ENCODE peak calls at places on chromosomes 13 and 19, in ten cellular contexts. One of them, this sample, is unnamed.
A peak's percentile ranks its signal among the peaks of the same experiment; 100 is the strongest.

GRCh38 chr13:110913911-110914292 is 967 bp downstream of the ANKRD10 start:
- DNase-seq in thoracic aorta: no peak
- DNase-seq in brain microvascular endothelial cell: no peak
- DNase-seq in tibial artery: no peak
- DNase-seq in WERI-Rb-1: no peak
- DNase-seq in Peyer's patch: no peak
- DNase-seq in colonic mucosa: no peak
- DNase-seq in prostate gland: peak; percentile 29
- DNase-seq in CD8-positive, alpha-beta T cell: no peak
- DNase-seq in cardiac muscle cell: no peak
- DNase-seq in this sample: no peak

GRCh38 chr19:56144816-56145215 is 3.7 kb downstream of the ZNF444 start:
- DNase-seq in WERI-Rb-1: no peak
- DNase-seq in Peyer's patch: no peak
- DNase-seq in brain microvascular endothelial cell: no peak
- DNase-seq in colonic mucosa: no peak
- DNase-seq in cardiac muscle cell: no peak
- DNase-seq in prostate gland: no peak
- DNase-seq in CD8-positive, alpha-beta T cell: no peak
- DNase-seq in thoracic aorta: no peak
- DNase-seq in tibial artery: no peak
- DNase-seq in this sample: no peak

GRCh38 chr13:57409656-57410055 is 221.9 kb upstream of the PCDH17 start:
- DNase-seq in tibial artery: no peak
- DNase-seq in colonic mucosa: no peak
- DNase-seq in WERI-Rb-1: no peak
- DNase-seq in CD8-positive, alpha-beta T cell: no peak
- DNase-seq in brain microvascular endothelial cell: no peak
- DNase-seq in Peyer's patch: no peak
- DNase-seq in cardiac muscle cell: no peak
- DNase-seq in thoracic aorta: no peak
- DNase-seq in prostate gland: no peak
- DNase-seq in this sample: no peak

GRCh38 chr19:33705860-33706259 is 84.1 kb downstream of the CHST8 start:
- DNase-seq in brain microvascular endothelial cell: no peak
- DNase-seq in prostate gland: no peak
- DNase-seq in thoracic aorta: no peak
- DNase-seq in WERI-Rb-1: no peak
- DNase-seq in cardiac muscle cell: no peak
- DNase-seq in CD8-positive, alpha-beta T cell: no peak
- DNase-seq in Peyer's patch: no peak
- DNase-seq in colonic mucosa: no peak
- DNase-seq in tibial artery: no peak
- DNase-seq in this sample: no peak

GRCh38 chr13:82092312-82092711 is 1751.4 kb upstream of the SPRY2 start:
- DNase-seq in CD8-positive, alpha-beta T cell: no peak
- DNase-seq in Peyer's patch: no peak
- DNase-seq in prostate gland: no peak
- DNase-seq in WERI-Rb-1: no peak
- DNase-seq in cardiac muscle cell: no peak
- DNase-seq in colonic mucosa: no peak
- DNase-seq in tibial artery: no peak
- DNase-seq in brain microvascular endothelial cell: no peak
- DNase-seq in thoracic aorta: no peak
- DNase-seq in this sample: no peak

GRCh38 chr13:34294483-34295129 is 476.7 kb downstream of the RFC3 start:
- DNase-seq in thoracic aorta: no peak
- DNase-seq in CD8-positive, alpha-beta T cell: no peak
- DNase-seq in brain microvascular endothelial cell: no peak
- DNase-seq in tibial artery: no peak
- DNase-seq in WERI-Rb-1: no peak
- DNase-seq in Peyer's patch: no peak
- DNase-seq in cardiac muscle cell: peak; percentile 2
- DNase-seq in prostate gland: no peak
- DNase-seq in colonic mucosa: no peak
- DNase-seq in this sample: no peak

GRCh38 chr13:107866666-107867623 is 348.4 kb downstream of the LIG4 start:
- DNase-seq in cardiac muscle cell: peak; percentile 66
- DNase-seq in CD8-positive, alpha-beta T cell: no peak
- DNase-seq in tibial artery: no peak
- DNase-seq in WERI-Rb-1: peak; percentile 67
- DNase-seq in brain microvascular endothelial cell: no peak
- DNase-seq in thoracic aorta: no peak
- DNase-seq in prostate gland: no peak
- DNase-seq in Peyer's patch: no peak
- DNase-seq in colonic mucosa: no peak
- DNase-seq in this sample: no peak

GRCh38 chr13:33218020-33218419 is 67.5 kb downstream of the STARD13 start:
- DNase-seq in Peyer's patch: no peak
- DNase-seq in cardiac muscle cell: no peak
- DNase-seq in prostate gland: no peak
- DNase-seq in brain microvascular endothelial cell: peak; percentile 75
- DNase-seq in CD8-positive, alpha-beta T cell: no peak
- DNase-seq in colonic mucosa: no peak
- DNase-seq in thoracic aorta: no peak
- DNase-seq in WERI-Rb-1: no peak
- DNase-seq in tibial artery: no peak
- DNase-seq in this sample: no peak

GRCh38 chr13:107276936-107277335 is 709.0 kb upstream of the ARGLU1 start:
- DNase-seq in thoracic aorta: no peak
- DNase-seq in colonic mucosa: no peak
- DNase-seq in Peyer's patch: no peak
- DNase-seq in cardiac muscle cell: no peak
- DNase-seq in WERI-Rb-1: no peak
- DNase-seq in tibial artery: no peak
- DNase-seq in CD8-positive, alpha-beta T cell: no peak
- DNase-seq in brain microvascular endothelial cell: no peak
- DNase-seq in prostate gland: no peak
- DNase-seq in this sample: no peak

GRCh38 chr19:47021536-47022139 is 2.0 kb downstream of the NPAS1 start:
- DNase-seq in colonic mucosa: no peak
- DNase-seq in thoracic aorta: no peak
- DNase-seq in tibial artery: no peak
- DNase-seq in brain microvascular endothelial cell: no peak
- DNase-seq in CD8-positive, alpha-beta T cell: no peak
- DNase-seq in prostate gland: no peak
- DNase-seq in Peyer's patch: no peak
- DNase-seq in cardiac muscle cell: no peak
- DNase-seq in WERI-Rb-1: peak; percentile 26
- DNase-seq in this sample: no peak

GRCh38 chr19:30978639-30979038 is 370.6 kb downstream of the TSHZ3 start:
- DNase-seq in prostate gland: no peak
- DNase-seq in cardiac muscle cell: no peak
- DNase-seq in colonic mucosa: no peak
- DNase-seq in brain microvascular endothelial cell: no peak
- DNase-seq in Peyer's patch: no peak
- DNase-seq in CD8-positive, alpha-beta T cell: no peak
- DNase-seq in thoracic aorta: no peak
- DNase-seq in WERI-Rb-1: no peak
- DNase-seq in tibial artery: no peak
- DNase-seq in this sample: no peak
- H3K27ac ChIP-seq in prostate gland: no peak overlapping the region
- H3K27ac ChIP-seq in cardiac muscle cell: no peak overlapping the region
- H3K27ac ChIP-seq in colonic mucosa: no peak overlapping the region
- H3K27ac ChIP-seq in brain microvascular endothelial cell: no peak overlapping the region
- H3K27ac ChIP-seq in Peyer's patch: no peak overlapping the region
- H3K27ac ChIP-seq in CD8-positive, alpha-beta T cell: no peak overlapping the region
- H3K27ac ChIP-seq in thoracic aorta: no peak overlapping the region
- H3K27ac ChIP-seq in WERI-Rb-1: no peak overlapping the region
- H3K27ac ChIP-seq in tibial artery: no peak overlapping the region
- H3K27ac ChIP-seq in this sample: no peak overlapping the region

GRCh38 chr13:73466561-73466960 is 407.8 kb downstream of the KLF5 start:
- DNase-seq in tibial artery: no peak
- DNase-seq in colonic mucosa: no peak
- DNase-seq in brain microvascular endothelial cell: no peak
- DNase-seq in thoracic aorta: no peak
- DNase-seq in Peyer's patch: no peak
- DNase-seq in WERI-Rb-1: no peak
- DNase-seq in CD8-positive, alpha-beta T cell: no peak
- DNase-seq in cardiac muscle cell: no peak
- DNase-seq in prostate gland: no peak
- DNase-seq in this sample: no peak
- H3K27ac ChIP-seq in tibial artery: no peak overlapping the region
- H3K27ac ChIP-seq in colonic mucosa: peak overlapping the region; percentile 69
- H3K27ac ChIP-seq in brain microvascular endothelial cell: no peak overlapping the region
- H3K27ac ChIP-seq in thoracic aorta: no peak overlapping the region
- H3K27ac ChIP-seq in Peyer's patch: peak overlapping the region; percentile 83
- H3K27ac ChIP-seq in WERI-Rb-1: no peak overlapping the region
- H3K27ac ChIP-seq in CD8-positive, alpha-beta T cell: no peak overlapping the region
- H3K27ac ChIP-seq in cardiac muscle cell: no peak overlapping the region
- H3K27ac ChIP-seq in prostate gland: no peak overlapping the region
- H3K27ac ChIP-seq in this sample: no peak overlapping the region

DNA sequence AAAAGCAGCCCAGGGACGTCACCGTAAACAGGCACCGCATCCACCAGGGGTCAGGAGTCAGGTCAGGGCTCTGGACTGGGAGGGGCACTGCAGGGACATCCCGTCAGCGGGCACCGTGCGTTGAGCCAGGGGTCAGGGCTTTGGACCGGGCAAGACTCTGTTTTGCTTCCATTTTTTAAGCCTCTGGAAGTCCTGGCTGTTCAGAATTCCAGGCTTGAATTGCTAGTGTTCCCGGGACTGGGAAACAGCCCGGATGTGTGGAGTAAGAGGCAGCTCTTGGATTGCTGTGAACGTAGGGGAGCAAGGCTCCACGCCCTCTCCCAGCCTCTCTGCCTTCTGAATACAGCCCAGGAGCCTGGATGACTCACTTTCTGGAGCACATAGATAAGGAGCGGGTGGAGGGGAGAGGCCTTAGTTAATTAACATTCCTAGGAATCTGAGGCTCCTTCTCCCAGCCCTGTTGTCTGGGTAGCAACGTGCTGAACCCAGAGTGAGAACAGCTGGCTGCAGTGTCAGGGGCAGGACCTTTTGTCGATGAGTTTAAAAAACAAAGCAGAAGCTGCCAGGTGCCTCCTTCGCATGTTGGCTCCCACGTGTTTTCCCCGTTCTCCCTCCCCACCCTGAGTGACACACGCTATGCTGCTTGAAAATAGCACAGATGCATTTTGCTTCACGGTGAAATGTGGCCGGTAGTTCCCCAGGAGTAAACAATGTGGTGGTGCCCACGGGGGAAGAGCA is 21.9 kb downstream of the ATP11A start:
- DNase-seq in colonic mucosa: peak; percentile 75
- DNase-seq in thoracic aorta: peak; percentile 74
- DNase-seq in prostate gland: no peak
- DNase-seq in Peyer's patch: peak; percentile 92
- DNase-seq in WERI-Rb-1: no peak
- DNase-seq in CD8-positive, alpha-beta T cell: no peak
- DNase-seq in tibial artery: peak; percentile 91
- DNase-seq in cardiac muscle cell: peak; percentile 87
- DNase-seq in brain microvascular endothelial cell: peak; percentile 88
- DNase-seq in this sample: no peak
- H3K27ac ChIP-seq in colonic mucosa: peak overlapping the region; percentile 68
- H3K27ac ChIP-seq in thoracic aorta: peak overlapping the region; percentile 70
- H3K27ac ChIP-seq in prostate gland: peak overlapping the region; percentile 46
- H3K27ac ChIP-seq in Peyer's patch: peak overlapping the region; percentile 86
- H3K27ac ChIP-seq in WERI-Rb-1: no peak overlapping the region
- H3K27ac ChIP-seq in CD8-positive, alpha-beta T cell: no peak overlapping the region
- H3K27ac ChIP-seq in tibial artery: peak overlapping the region; percentile 64
- H3K27ac ChIP-seq in cardiac muscle cell: peak overlapping the region; percentile 97
- H3K27ac ChIP-seq in brain microvascular endothelial cell: peak overlapping the region; percentile 22
- H3K27ac ChIP-seq in this sample: no peak overlapping the region

GRCh38 chr13:114339779-114340534 is 25.7 kb downstream of the CHAMP1 start:
- DNase-seq in WERI-Rb-1: peak; percentile 62
- DNase-seq in colonic mucosa: peak; percentile 34
- DNase-seq in thoracic aorta: no peak
- DNase-seq in Peyer's patch: peak; percentile 74
- DNase-seq in brain microvascular endothelial cell: no peak
- DNase-seq in prostate gland: peak; percentile 32
- DNase-seq in CD8-positive, alpha-beta T cell: peak; percentile 8
- DNase-seq in tibial artery: no peak
- DNase-seq in cardiac muscle cell: no peak
- DNase-seq in this sample: no peak
- H3K27ac ChIP-seq in WERI-Rb-1: no peak overlapping the region
- H3K27ac ChIP-seq in colonic mucosa: no peak overlapping the region
- H3K27ac ChIP-seq in thoracic aorta: no peak overlapping the region
- H3K27ac ChIP-seq in Peyer's patch: no peak overlapping the region
- H3K27ac ChIP-seq in brain microvascular endothelial cell: no peak overlapping the region
- H3K27ac ChIP-seq in prostate gland: no peak overlapping the region
- H3K27ac ChIP-seq in CD8-positive, alpha-beta T cell: no peak overlapping the region
- H3K27ac ChIP-seq in tibial artery: no peak overlapping the region
- H3K27ac ChIP-seq in cardiac muscle cell: no peak overlapping the region
- H3K27ac ChIP-seq in this sample: no peak overlapping the region

GRCh38 chr19:15418112-15418587 is 638 bp downstream of the AKAP8L start:
- DNase-seq in thoracic aorta: no peak
- DNase-seq in Peyer's patch: no peak
- DNase-seq in prostate gland: no peak
- DNase-seq in tibial artery: no peak
- DNase-seq in CD8-positive, alpha-beta T cell: no peak
- DNase-seq in cardiac muscle cell: no peak
- DNase-seq in WERI-Rb-1: peak; percentile 30
- DNase-seq in brain microvascular endothelial cell: peak; percentile 19
- DNase-seq in colonic mucosa: peak; percentile 29
- DNase-seq in this sample: no peak

GRCh38 chr19:15417699-15418098 is 1.1 kb downstream of the AKAP8L start:
- DNase-seq in WERI-Rb-1: peak; percentile 27
- DNase-seq in tibial artery: peak; percentile 65
- DNase-seq in CD8-positive, alpha-beta T cell: no peak
- DNase-seq in Peyer's patch: no peak
- DNase-seq in brain microvascular endothelial cell: no peak
- DNase-seq in prostate gland: no peak
- DNase-seq in cardiac muscle cell: no peak
- DNase-seq in colonic mucosa: no peak
- DNase-seq in thoracic aorta: no peak
- DNase-seq in this sample: no peak

GRCh38 chr19:15418588-15419412 is at the start of gene AKAP8L:
- DNase-seq in colonic mucosa: peak; percentile 99
- DNase-seq in cardiac muscle cell: peak; percentile 99
- DNase-seq in tibial artery: peak; percentile 100
- DNase-seq in thoracic aorta: peak; percentile 100
- DNase-seq in brain microvascular endothelial cell: peak; percentile 100
- DNase-seq in prostate gland: peak; percentile 99
- DNase-seq in Peyer's patch: peak; percentile 100
- DNase-seq in CD8-positive, alpha-beta T cell: peak; percentile 97
- DNase-seq in WERI-Rb-1: peak; percentile 99
- DNase-seq in this sample: peak; percentile 98

DNA sequence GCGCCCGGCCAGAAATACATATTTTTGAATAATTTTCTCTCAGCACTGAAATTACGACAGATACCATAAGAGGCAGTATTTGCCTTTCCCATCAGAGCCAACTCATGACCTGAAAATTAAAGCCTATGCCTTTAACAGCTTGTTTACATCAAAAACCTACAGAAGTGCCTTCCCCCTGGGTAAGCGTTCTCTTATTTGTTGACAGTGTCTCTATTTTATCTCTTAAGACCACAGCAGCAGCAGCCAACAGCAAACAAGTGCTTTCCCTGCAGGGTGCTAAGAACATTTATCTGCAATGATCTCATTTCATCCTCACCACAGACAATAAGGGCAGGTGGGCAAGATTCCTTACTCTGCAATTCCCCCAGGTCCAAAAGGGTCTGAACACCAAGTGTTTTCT is 6.0 kb downstream of the AKAP8L start:
- DNase-seq in tibial artery: peak; percentile 21
- DNase-seq in colonic mucosa: no peak
- DNase-seq in CD8-positive, alpha-beta T cell: no peak
- DNase-seq in prostate gland: no peak
- DNase-seq in WERI-Rb-1: no peak
- DNase-seq in brain microvascular endothelial cell: no peak
- DNase-seq in cardiac muscle cell: no peak
- DNase-seq in thoracic aorta: no peak
- DNase-seq in Peyer's patch: no peak
- DNase-seq in this sample: no peak
- H3K27ac ChIP-seq in tibial artery: peak overlapping the region; percentile 51
- H3K27ac ChIP-seq in colonic mucosa: no peak overlapping the region
- H3K27ac ChIP-seq in CD8-positive, alpha-beta T cell: no peak overlapping the region
- H3K27ac ChIP-seq in prostate gland: peak overlapping the region; percentile 12
- H3K27ac ChIP-seq in WERI-Rb-1: no peak overlapping the region
- H3K27ac ChIP-seq in brain microvascular endothelial cell: no peak overlapping the region
- H3K27ac ChIP-seq in cardiac muscle cell: peak overlapping the region; percentile 73
- H3K27ac ChIP-seq in thoracic aorta: peak overlapping the region; percentile 25
- H3K27ac ChIP-seq in Peyer's patch: no peak overlapping the region
- H3K27ac ChIP-seq in this sample: no peak overlapping the region

This sample was measured in effector memory CD4-positive, alpha-beta T cell.